ENCODE peak calls at places on chromosomes 6 and 20, in eight cellular contexts. E is foreskin fibroblast, R is T-helper 22 cell, F is HuH-7.5, I is type B pancreatic cell, T is T-helper 17 cell, V is NCI-H2029, G is T follicular helper cell. B is an unnamed sample.

GRCh38 chr20:2751868-2752630 is 48.4 kb downstream of the CPXM1 start:
- DNase-seq in E (peak; percentile 18), F (peak; percentile 88), V (peak; percentile 11), R (peak; percentile 27), T (peak; percentile 46), G (peak; percentile 37), I (no peak), B (peak; percentile 37)

GRCh38 chr20:8116067-8116811 is 15.8 kb upstream of the PLCB1 start:
- DNase-seq in I (no peak), T (no peak), E (peak; percentile 78), R (no peak), G (no peak), V (no peak), F (no peak), B (no peak)

GRCh38 chr20:57919059-57919458 is 209.2 kb upstream of the PMEPA1 start:
- DNase-seq in E (no peak), T (no peak), G (no peak), I (no peak), R (no peak), F (no peak), V (no peak), B (no peak)

GRCh38 chr20:20407891-20408805 is 40.2 kb downstream of the INSM1 start:
- DNase-seq in I (no peak), E (no peak), R (no peak), V (peak; percentile 23), G (no peak), F (no peak), T (no peak), B (no peak)

GRCh38 chr6:108029226-108029921 is 45.2 kb downstream of the OSTM1 start:
- DNase-seq in I (no peak), R (no peak), G (no peak), V (no peak), F (no peak), E (no peak), T (no peak), B (no peak)

GRCh38 chr20:32189123-32189410 is 18.5 kb downstream of the PLAGL2 start:
- DNase-seq in R (no peak), G (no peak), F (no peak), E (no peak), V (no peak), T (no peak), I (no peak), B (no peak)

GRCh38 chr20:31920275-31920855 is 31.5 kb downstream of the PDRG1 start:
- DNase-seq in T (no peak), F (no peak), E (no peak), I (no peak), V (no peak), R (no peak), G (no peak), B (no peak)

GRCh38 chr6:42120895-42121865 is 21.2 kb downstream of the C6orf132 start:
- DNase-seq in E (no peak), I (no peak), V (no peak), G (no peak), T (no peak), R (no peak), F (no peak), B (no peak)

GRCh38 chr6:140811642-140812041 is 1321.1 kb upstream of the GJE1 start:
- DNase-seq in T (no peak), F (no peak), V (no peak), G (no peak), R (no peak), I (no peak), E (no peak), B (no peak)

GRCh38 chr6:109308018-109308492 is 74.2 kb downstream of the CD164 start:
- DNase-seq in T (no peak), F (no peak), G (no peak), V (no peak), R (no peak), I (no peak), E (peak; percentile 88), B (peak; percentile 67)

GRCh38 chr20:63696628-63697356 is at the start of gene TNFRSF6B:
- DNase-seq in G (no peak), I (no peak), E (no peak), F (no peak), T (no peak), V (no peak), R (no peak), B (peak; percentile 63)

B was measured in Caco-2.